ENCODE peak calls at places on chromosomes 4 and X, in six cellular contexts. G, N, C, W, D and U are unnamed samples. For H3F3A, the result is how much of the 10 kb centered on the place peaks cover.

GRCh38 chr4:183588169-183588675 is 70.8 kb downstream of the RWDD4 start:
- DNase-seq in G (no peak), N (no peak), C (peak), W (no peak), D (no peak), U (no peak)

GRCh38 chr4:56342746-56343145 is 44.5 kb downstream of the AASDH start:
- DNase-seq in G (no peak), N (no peak), C (no peak), W (no peak), D (no peak), U (no peak)

GRCh38 chr4:189022441-189023035 is 883.3 kb downstream of the TRIML1 start:
- DNase-seq in G (peak), N (no peak), C (peak), W (no peak), D (no peak), U (no peak)

GRCh38 chr4:25551608-25552007 is 104.0 kb upstream of the SLC34A2 start:
- DNase-seq in G (peak), N (no peak), C (no peak), W (no peak), D (no peak), U (no peak)

GRCh38 chrX:136684120-136684519 is 36.2 kb downstream of the CD40LG start:
- DNase-seq in G (no peak), N (no peak), C (no peak), W (no peak), D (no peak), U (no peak)

GRCh38 chr4:189843392-189844009 is 97.2 kb upstream of the FRG1 start:
- DNase-seq in G (no peak), N (no peak), C (no peak), W (peak), D (no peak), U (no peak)

GRCh38 chr4:15139599-15139998 is 137.3 kb downstream of the CPEB2 start:
- DNase-seq in G (no peak), N (no peak), C (no peak), W (no peak), D (no peak), U (no peak)

GRCh38 chr4:37453004-37453360 is 208.4 kb downstream of the NWD2 start:
- DNase-seq in G (peak), N (peak), C (peak), W (peak), D (peak), U (peak)

GRCh38 chr4:81499840-81500239 is 28.1 kb upstream of the RASGEF1B start:
- DNase-seq in G (no peak), N (no peak), C (no peak), W (no peak), D (peak), U (no peak)

DNA sequence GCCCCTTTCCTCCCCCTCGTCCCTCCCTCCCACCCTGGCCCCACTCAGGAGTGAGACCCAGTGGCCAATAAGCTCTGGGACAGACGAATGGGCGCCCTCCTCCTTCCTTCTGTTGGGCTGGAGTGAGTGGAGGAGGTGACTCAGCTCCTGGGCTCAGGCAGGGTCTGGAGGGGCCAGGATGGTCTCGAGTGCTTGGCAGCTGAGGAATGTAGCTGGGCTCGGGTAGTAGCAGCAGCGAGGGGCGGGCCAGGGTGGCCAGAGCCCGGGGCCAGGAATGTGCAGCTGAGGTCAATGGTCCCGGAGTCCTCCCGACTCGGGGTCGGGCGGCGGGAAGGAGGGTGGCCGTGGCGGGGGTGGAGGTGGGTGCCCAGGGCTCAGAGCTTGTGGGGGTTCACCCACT is 15.0 kb downstream of the G6PD start:
- DNase-seq in G (no peak), N (no peak), C (peak), W (no peak), D (no peak), U (no peak)
- H3F3A ChIP-seq in G (under half), N (under half), C (under half), W (under half), D (under half), U (under half)

DNA sequence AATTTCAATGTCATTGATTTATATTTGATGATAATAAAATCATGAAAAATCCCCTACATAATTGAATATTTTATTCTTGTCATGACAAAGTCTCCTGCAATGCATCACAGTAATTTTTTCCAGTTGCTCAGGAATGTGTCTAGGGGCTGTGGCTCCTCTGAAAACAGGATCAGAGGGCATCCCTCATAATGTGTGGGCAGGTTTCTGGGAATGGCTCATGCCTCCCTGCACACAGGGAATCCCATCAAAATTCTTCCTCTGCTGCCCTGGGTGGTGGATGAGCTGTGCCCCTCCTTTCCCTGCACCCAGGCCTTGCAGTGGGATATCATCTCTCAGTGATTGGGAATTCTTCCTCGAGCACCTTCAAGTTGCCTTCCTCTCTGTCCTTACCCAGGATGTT is 20.4 kb upstream of the PUDP start:
- DNase-seq in G (no peak), N (no peak), C (peak), W (no peak), D (no peak), U (no peak)
- TF ChIP-seq EZH2phosphoT487 in G (no peak), N (no peak), C (no peak), W (no peak), D (no peak), U (no peak)

GRCh38 chr4:8557151-8558076 is 22.8 kb upstream of the GPR78 start:
- DNase-seq in G (no peak), N (no peak), C (no peak), W (no peak), D (no peak), U (no peak)
- H3F3A ChIP-seq in G (under half), N (under half), C (under half), W (under half), D (under half), U (under half)

GRCh38 chr4:158133551-158133950 is 39.3 kb downstream of the GASK1B start:
- DNase-seq in G (no peak), N (no peak), C (no peak), W (no peak), D (no peak), U (no peak)

GRCh38 chr4:158130204-158130603 is 42.6 kb downstream of the GASK1B start:
- DNase-seq in G (no peak), N (no peak), C (no peak), W (no peak), D (no peak), U (no peak)

GRCh38 chr4:158129649-158130048 is 43.2 kb downstream of the GASK1B start:
- DNase-seq in G (peak), N (no peak), C (peak), W (no peak), D (no peak), U (no peak)

GRCh38 chr4:158128540-158128939 is 44.3 kb downstream of the GASK1B start:
- DNase-seq in G (no peak), N (no peak), C (no peak), W (peak), D (peak), U (no peak)

GRCh38 chr4:158131037-158131436 is 41.8 kb downstream of the GASK1B start:
- DNase-seq in G (no peak), N (no peak), C (peak), W (no peak), D (no peak), U (no peak)
- TF ChIP-seq EZH2phosphoT487 in G (no peak), N (no peak), C (no peak), W (no peak), D (no peak), U (no peak)

GRCh38 chrX:1485033-1485432 is 32.3 kb upstream of the ASMTL start:
- DNase-seq in G (no peak), N (no peak), C (no peak), W (no peak), D (no peak), U (no peak)

GRCh38 chrX:1480082-1480785 is 27.5 kb upstream of the ASMTL start:
- DNase-seq in G (peak), N (no peak), C (no peak), W (no peak), D (no peak), U (no peak)

GRCh38 chrX:1483843-1484637 is 31.3 kb upstream of the ASMTL start:
- DNase-seq in G (no peak), N (no peak), C (no peak), W (no peak), D (no peak), U (no peak)

GRCh38 chrX:1484638-1485019 is 31.9 kb upstream of the ASMTL start:
- DNase-seq in G (no peak), N (no peak), C (no peak), W (no peak), D (no peak), U (no peak)

DNA sequence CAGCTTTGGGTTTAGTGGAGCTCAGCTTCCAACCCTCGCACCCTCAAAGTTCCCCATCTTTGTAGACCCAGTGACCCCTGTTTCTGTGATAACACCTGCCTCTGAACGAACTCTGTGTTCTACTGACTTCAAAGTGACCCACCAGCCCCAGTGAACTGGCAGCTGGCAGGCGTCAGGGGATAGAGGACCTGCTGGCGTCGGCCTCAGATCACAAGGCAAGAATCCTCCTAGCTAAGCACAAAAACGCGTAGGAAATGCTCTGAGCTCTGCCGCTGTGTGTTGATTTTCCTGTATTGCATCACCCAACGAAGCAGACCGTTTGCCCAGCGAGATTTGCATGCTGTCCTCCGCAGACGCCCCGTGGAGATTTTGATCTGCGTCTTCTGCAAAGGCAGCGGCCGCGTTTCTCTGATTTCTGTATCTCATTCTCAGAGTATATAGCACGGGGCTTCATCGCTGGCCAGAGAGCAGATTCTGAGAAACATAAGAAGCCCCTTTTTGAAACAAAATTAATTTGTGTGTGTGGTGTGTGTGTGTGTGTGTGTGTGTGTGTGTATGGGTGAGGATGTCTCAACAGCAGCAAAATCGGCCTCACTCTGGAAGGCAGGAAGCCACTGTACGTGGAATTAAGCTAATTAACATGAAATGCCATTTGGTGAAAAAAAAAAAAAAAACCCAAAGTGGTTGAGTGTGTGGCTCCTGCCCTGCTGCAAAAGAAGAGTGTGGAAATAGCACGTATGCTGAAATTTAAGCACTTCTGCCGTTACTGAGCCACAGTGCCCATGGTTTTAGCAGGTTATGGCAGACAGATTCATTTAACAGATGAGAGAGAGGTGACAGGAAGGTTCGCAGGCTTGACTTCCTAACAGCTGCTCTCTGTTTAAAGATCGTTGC is 29.2 kb upstream of the ASMTL start:
- DNase-seq in G (peak), N (no peak), C (peak), W (peak), D (peak), U (peak)
- H3F3A ChIP-seq in G (under half), N (under half), C (under half), W (under half), D (under half), U (under half)

GRCh38 chr4:4397441-4397819 is 10.5 kb downstream of the NSG1 start:
- DNase-seq in G (no peak), N (no peak), C (no peak), W (no peak), D (no peak), U (no peak)

GRCh38 chr4:4396628-4397440 is 9.9 kb downstream of the NSG1 start:
- DNase-seq in G (no peak), N (no peak), C (no peak), W (peak), D (no peak), U (no peak)

GRCh38 chr4:4398430-4398829 is 11.5 kb downstream of the NSG1 start:
- DNase-seq in G (no peak), N (no peak), C (no peak), W (no peak), D (no peak), U (no peak)

GRCh38 chr4:4394644-4395043 is 7.7 kb downstream of the NSG1 start:
- DNase-seq in G (peak), N (peak), C (no peak), W (no peak), D (no peak), U (no peak)

DNA sequence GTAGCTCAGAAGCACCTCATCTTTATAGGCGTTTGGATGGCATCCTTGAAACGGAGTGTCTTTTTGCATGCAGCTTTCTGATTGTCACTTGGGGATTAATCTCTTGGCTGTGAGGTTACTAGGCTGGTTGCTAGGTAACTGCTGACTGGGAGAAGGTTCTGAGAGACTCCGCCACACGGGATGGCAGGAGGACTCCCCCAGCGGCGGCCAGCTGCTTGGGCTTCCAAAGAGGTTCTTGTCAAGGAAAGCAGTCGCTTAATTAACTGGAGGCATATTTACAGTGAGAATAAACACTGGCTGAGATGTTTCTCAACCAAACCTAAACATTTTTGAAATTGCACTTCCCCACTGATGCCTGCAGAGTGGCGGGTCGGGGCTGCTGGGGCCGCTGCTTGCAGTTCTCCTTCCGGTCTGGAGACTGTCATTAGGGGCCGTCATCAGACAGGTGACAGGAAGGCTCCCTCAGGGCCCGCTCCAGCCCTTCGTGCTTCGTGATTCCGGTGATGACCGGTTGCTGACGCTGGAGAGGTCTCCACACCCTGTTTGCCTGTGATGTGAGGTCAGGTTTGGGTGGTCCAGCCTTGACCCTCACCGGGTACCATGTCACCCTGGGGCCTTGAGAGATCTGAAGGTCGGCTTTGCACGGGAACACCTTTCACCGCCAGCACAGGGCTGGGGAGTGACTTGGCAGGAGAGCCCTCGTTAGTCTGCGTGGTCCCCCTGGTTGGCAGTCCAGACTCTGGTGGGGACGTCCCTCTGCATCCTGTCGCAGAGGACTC is 9.1 kb downstream of the NSG1 start:
- DNase-seq in G (no peak), N (peak), C (peak), W (peak), D (peak), U (no peak)
- TF ChIP-seq EZH2phosphoT487 in G (no peak), N (no peak), C (no peak), W (no peak), D (no peak), U (no peak)

GRCh38 chr4:70671091-70671490 is 4.8 kb upstream of the JCHAIN start:
- DNase-seq in G (no peak), N (no peak), C (no peak), W (no peak), D (no peak), U (no peak)

GRCh38 chr4:70670332-70671014 is 4.2 kb upstream of the JCHAIN start:
- DNase-seq in G (peak), N (no peak), C (peak), W (no peak), D (no peak), U (no peak)

GRCh38 chr4:70666369-70666768 is at the start of gene JCHAIN:
- DNase-seq in G (peak), N (no peak), C (peak), W (no peak), D (no peak), U (peak)

DNA sequence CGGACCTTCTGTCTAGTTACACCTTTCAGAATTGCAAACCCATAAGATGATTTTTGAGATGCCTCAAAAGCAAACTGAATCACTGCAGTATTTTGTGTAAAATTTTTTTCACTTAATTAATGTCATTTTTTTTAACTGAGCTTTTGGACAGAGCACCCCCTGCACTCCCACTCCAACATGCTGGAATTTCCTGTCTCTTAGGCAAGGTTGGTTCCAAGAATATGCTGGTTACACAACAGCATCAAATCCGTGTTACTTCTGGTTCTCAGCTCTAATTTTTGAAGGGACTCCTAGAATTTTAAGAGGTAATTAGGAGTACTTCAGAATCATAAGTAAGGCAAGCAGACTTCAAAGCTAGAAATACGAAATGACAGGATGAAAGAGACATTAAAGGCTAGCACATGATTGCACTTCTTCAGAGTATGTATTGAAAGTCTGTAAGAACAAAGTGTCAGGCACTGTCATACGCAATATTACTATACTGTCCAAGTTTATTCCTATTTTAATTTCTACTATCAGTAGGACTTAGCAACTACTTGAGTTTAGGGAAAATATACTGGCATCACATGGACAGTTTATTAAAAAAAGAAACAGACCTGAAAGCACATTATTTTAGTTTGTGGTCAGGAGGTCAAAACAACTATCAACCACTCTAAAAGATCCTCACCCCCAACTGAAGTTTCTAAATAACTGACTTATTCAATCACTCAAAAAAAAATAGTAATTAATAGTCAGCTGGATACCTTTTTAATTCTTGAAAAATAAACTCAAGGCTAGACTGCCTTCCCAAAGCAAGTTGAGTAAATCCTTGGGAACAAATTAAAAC is 1.6 kb upstream of the JCHAIN start:
- DNase-seq in G (no peak), N (no peak), C (peak), W (no peak), D (no peak), U (peak)
- H3F3A ChIP-seq in G (under half), N (under half), C (under half), W (under half), D (under half), U (under half)

GRCh38 chrX:9316096-9316495 is 148.8 kb upstream of the TBL1X start:
- DNase-seq in G (no peak), N (no peak), C (no peak), W (no peak), D (no peak), U (no peak)

GRCh38 chrX:9310596-9310995 is 154.3 kb upstream of the TBL1X start:
- DNase-seq in G (peak), N (no peak), C (peak), W (no peak), D (no peak), U (no peak)

GRCh38 chrX:9311411-9312160 is 153.3 kb upstream of the TBL1X start:
- DNase-seq in G (no peak), N (no peak), C (no peak), W (no peak), D (no peak), U (no peak)

GRCh38 chrX:9315086-9315485 is 149.8 kb upstream of the TBL1X start:
- DNase-seq in G (no peak), N (no peak), C (no peak), W (no peak), D (no peak), U (no peak)

GRCh38 chrX:9312922-9313867 is 151.7 kb upstream of the TBL1X start:
- DNase-seq in G (peak), N (peak), C (no peak), W (peak), D (no peak), U (peak)
- TF ChIP-seq EZH2phosphoT487 in G (no peak), N (no peak), C (no peak), W (no peak), D (no peak), U (no peak)